ENCODE peak calls at places on chromosomes 1 and 21, in six cellular contexts. D is neural progenitor cell; V is esophagus squamous epithelium; E is naive thymus-derived CD4-positive, alpha-beta T cell; A is BE2C; M is NT2/D1. K is an unnamed sample.
A peak's percentile ranks its signal among the peaks of the same experiment; 100 is the strongest.

GRCh38 chr1:15260418-15261154 is 13.6 kb downstream of the FHAD1 start:
- DNase-seq in E (no peak), M (peak; percentile 28), V (no peak), D (no peak), A (no peak), K (no peak)

GRCh38 chr1:17280436-17280835 is 27.6 kb upstream of the PADI4 start:
- DNase-seq in D (no peak), M (no peak), E (no peak), V (no peak), A (no peak), K (no peak)

GRCh38 chr1:201648066-201648910 is 109.4 kb downstream of the NAV1 start:
- DNase-seq in E (no peak), D (peak; percentile 79), V (no peak), M (no peak), A (peak; percentile 66), K (no peak)

GRCh38 chr21:43911015-43911934 is 46.3 kb downstream of the AGPAT3 start:
- DNase-seq in D (no peak), A (no peak), V (no peak), E (no peak), M (no peak), K (no peak)

GRCh38 chr1:170665625-170666024 is 1.7 kb downstream of the PRRX1 start:
- DNase-seq in M (no peak), A (no peak), V (no peak), D (peak; percentile 11), E (no peak), K (no peak)

GRCh38 chr1:16430598-16430997 is 6.6 kb downstream of the SPATA21 start:
- DNase-seq in A (peak; percentile 34), V (no peak), M (no peak), D (peak; percentile 39), E (no peak), K (no peak)

GRCh38 chr1:24743404-24744211 is 1.6 kb upstream of the CLIC4 start:
- DNase-seq in V (no peak), M (no peak), E (no peak), A (peak; percentile 61), D (peak; percentile 20), K (no peak)

GRCh38 chr1:156910309-156910782 is 10.1 kb upstream of the LRRC71 start:
- DNase-seq in V (no peak), A (peak; percentile 69), D (peak; percentile 80), M (peak; percentile 60), E (peak; percentile 36), K (peak; percentile 60)

GRCh38 chr1:229205854-229206253 is 65.1 kb upstream of the RAB4A start:
- DNase-seq in A (peak; percentile 30), V (no peak), D (no peak), M (no peak), E (no peak), K (no peak)

GRCh38 chr1:7084232-7084894 is 299.1 kb downstream of the CAMTA1 start:
- DNase-seq in V (no peak), A (no peak), M (no peak), D (peak; percentile 54), E (no peak), K (no peak)

GRCh38 chr1:3463891-3464648 is 9.6 kb downstream of the ARHGEF16 start:
- DNase-seq in M (no peak), E (no peak), A (peak; percentile 3), D (no peak), V (no peak), K (no peak)
- H3K27me3 ChIP-seq in M (no peaks in the 10 kb centered on the region), E (no peaks in the 10 kb centered on the region), A (no peaks in the 10 kb centered on the region), D (no peaks in the 10 kb centered on the region), V (no peaks in the 10 kb centered on the region), K (no peaks in the 10 kb centered on the region)

GRCh38 chr1:10928654-10929053 is 83.8 kb upstream of the TARDBP start:
- DNase-seq in D (no peak), E (no peak), M (no peak), A (no peak), V (no peak), K (no peak)

GRCh38 chr1:10935724-10936123 is 76.7 kb upstream of the TARDBP start:
- DNase-seq in D (no peak), A (no peak), V (no peak), E (no peak), M (no peak), K (no peak)

GRCh38 chr1:10935241-10935640 is 77.2 kb upstream of the TARDBP start:
- DNase-seq in E (no peak), A (no peak), D (no peak), V (no peak), M (no peak), K (no peak)

GRCh38 chr1:10934150-10934818 is 78.2 kb upstream of the TARDBP start:
- DNase-seq in A (no peak), E (no peak), D (no peak), M (no peak), V (no peak), K (no peak)

DNA sequence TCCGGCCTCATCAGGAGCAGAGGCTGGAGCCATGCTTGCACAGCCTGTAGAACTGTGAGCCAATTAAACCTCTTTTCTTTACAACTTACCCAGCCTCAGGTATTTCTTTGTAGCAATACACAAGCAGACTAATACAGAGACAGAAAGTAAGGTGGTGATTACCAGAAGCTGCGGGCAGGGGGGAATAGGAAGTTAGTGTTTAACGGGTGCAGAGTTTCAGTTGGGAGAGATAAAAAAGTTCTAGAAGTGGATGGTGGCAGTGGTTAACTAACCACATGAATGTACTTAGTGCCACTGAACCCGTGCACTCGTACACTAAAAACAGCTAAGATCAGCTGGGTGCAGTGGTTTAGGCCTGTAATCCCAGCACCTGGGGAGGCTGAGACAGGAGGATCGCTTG is 80.4 kb upstream of the TARDBP start:
- DNase-seq in M (no peak), V (no peak), D (no peak), A (no peak), E (no peak), K (no peak)
- H3K27me3 ChIP-seq in M (no peaks in the 10 kb centered on the region), V (no peaks in the 10 kb centered on the region), D (no peaks in the 10 kb centered on the region), A (no peaks in the 10 kb centered on the region), E (no peaks in the 10 kb centered on the region), K (no peaks in the 10 kb centered on the region)

DNA sequence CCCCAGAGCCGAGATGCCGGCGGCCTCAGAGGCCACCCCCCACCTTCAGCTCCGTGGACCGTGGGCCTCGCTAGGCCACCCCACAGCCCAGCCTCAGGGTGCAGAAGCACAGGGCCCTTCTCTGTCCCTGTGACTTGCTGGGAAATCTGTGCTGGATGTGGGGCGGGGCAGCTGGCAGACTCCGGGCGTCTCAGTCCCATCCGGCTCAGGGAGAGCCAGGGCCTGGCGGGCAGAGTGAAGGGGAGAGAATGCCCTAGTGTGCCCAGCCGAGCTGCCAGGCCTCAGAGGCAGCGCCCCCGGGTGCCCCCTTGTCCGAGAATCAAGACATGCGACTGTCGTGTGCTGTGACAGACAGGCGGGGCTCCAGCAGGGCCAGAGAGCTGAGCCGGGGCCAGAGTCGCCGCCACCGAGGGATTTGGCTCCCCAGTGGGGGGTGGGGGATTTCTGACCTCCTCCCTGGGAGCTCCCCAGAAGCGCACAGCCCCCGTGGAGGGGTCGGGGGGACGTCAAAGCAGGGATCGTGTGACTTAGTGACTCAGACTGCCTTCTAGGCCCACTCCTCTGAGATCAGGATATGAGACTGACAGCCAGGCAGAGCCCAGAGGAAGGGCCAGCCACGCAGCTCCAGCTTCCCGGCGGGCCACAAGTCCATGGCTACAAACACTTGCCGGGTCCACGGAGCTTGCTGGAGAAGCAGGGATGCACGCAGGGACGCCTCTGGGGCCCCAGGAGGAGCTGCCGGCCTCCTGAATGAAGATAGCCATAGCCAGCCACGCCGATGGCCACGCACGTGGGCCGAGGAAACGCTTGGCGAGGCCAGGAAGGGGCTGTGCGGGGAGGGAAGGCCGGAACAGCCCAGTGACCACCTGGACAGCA is 11.9 kb downstream of the COL6A1 start:
- DNase-seq in D (no peak), V (no peak), E (peak; percentile 3), M (no peak), A (peak; percentile 12), K (no peak)
- H3K27me3 ChIP-seq in D (no peaks in the 10 kb centered on the region), V (no peaks in the 10 kb centered on the region), E (no peaks in the 10 kb centered on the region), M (no peaks in the 10 kb centered on the region), A (no peaks in the 10 kb centered on the region), K (no peaks in the 10 kb centered on the region)

DNA sequence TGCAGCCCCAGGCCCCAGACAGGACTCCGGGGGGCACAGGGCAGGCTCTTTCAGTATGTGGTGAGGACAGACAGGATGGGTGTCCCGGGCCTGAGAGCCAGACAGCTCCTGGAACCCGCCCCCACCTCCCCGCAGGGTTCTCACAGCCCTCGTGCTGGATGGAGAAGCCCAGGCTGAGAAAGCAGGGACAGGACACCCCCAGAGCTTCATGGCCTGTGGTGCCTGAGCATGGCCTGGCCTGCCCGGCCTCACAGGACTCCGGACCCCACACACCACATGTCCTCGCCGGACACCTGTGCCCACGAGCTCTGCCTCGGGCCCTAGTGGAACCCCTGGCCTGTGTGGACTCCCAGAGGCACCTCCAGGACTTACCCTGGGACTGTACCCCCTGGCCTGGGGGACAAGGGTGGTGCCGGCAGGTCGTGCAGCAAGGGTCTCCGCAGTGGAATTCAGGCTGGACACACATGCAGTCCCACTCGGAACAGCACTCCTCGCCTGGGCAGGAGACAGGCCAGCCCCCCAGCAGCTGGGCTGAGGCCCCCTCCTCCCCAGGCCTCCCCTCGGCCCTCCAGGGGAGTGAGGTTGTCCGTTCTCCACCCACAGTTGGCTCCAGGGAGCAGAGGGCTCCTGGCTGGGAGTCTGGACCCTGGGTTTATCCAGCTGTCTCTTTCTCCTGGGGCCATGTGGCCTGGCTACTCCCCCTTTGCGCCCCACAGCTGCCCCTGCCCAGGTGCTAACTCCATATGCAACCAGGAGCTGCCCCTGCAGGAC is 1.2 kb downstream of the TNFRSF18 start:
- DNase-seq in A (peak; percentile 8), D (no peak), M (no peak), E (peak; percentile 8), V (no peak), K (peak; percentile 40)
- H3K27me3 ChIP-seq in A (peaks cover 33% of the 10 kb centered on the region), D (peaks cover 70% of the 10 kb centered on the region), M (no peaks in the 10 kb centered on the region), E (no peaks in the 10 kb centered on the region), V (peaks cover 4% of the 10 kb centered on the region), K (no peaks in the 10 kb centered on the region)

K was measured in CD8-positive, alpha-beta memory T cell.